ENCODE peak calls at places on chromosomes 5 and 9, in six cellular contexts. One of them, this sample, is unnamed.

GRCh38 chr5:150633424-150633823 is 7.0 kb upstream of the SYNPO start:
- DNase-seq in hepatocyte: no peak
- DNase-seq in WTC11: no peak
- DNase-seq in HEK293T: no peak
- DNase-seq in H7: no peak
- DNase-seq in thyroid gland: no peak
- DNase-seq in this sample: no peak

GRCh38 chr5:142472306-142472951 is 147.6 kb upstream of the SPRY4 start:
- DNase-seq in hepatocyte: peak
- DNase-seq in WTC11: no peak
- DNase-seq in thyroid gland: no peak
- DNase-seq in H7: no peak
- DNase-seq in HEK293T: no peak
- DNase-seq in this sample: peak

GRCh38 chr9:136856541-136857141 is 4.5 kb downstream of the MAMDC4 start:
- DNase-seq in thyroid gland: no peak
- DNase-seq in HEK293T: no peak
- DNase-seq in WTC11: peak
- DNase-seq in H7: peak
- DNase-seq in hepatocyte: peak
- DNase-seq in this sample: peak

GRCh38 chr9:124527781-124528180 is 20.6 kb upstream of the NR5A1 start:
- DNase-seq in thyroid gland: no peak
- DNase-seq in hepatocyte: no peak
- DNase-seq in H7: no peak
- DNase-seq in WTC11: no peak
- DNase-seq in HEK293T: no peak
- DNase-seq in this sample: no peak

GRCh38 chr5:40547557-40547956 is 132.2 kb upstream of the PTGER4 start:
- DNase-seq in H7: no peak
- DNase-seq in thyroid gland: no peak
- DNase-seq in WTC11: no peak
- DNase-seq in HEK293T: no peak
- DNase-seq in hepatocyte: no peak
- DNase-seq in this sample: no peak

GRCh38 chr9:4139201-4139600 is 160.7 kb downstream of the GLIS3 start:
- DNase-seq in WTC11: no peak
- DNase-seq in H7: no peak
- DNase-seq in hepatocyte: no peak
- DNase-seq in thyroid gland: no peak
- DNase-seq in HEK293T: no peak
- DNase-seq in this sample: no peak

GRCh38 chr9:6068983-6069382 is 53.6 kb upstream of the RANBP6 start:
- DNase-seq in WTC11: no peak
- DNase-seq in hepatocyte: no peak
- DNase-seq in HEK293T: no peak
- DNase-seq in H7: no peak
- DNase-seq in thyroid gland: no peak
- DNase-seq in this sample: no peak

GRCh38 chr5:160638141-160638742 is 213.8 kb downstream of the ATP10B start:
- DNase-seq in HEK293T: no peak
- DNase-seq in H7: no peak
- DNase-seq in WTC11: no peak
- DNase-seq in hepatocyte: peak
- DNase-seq in thyroid gland: no peak
- DNase-seq in this sample: peak

GRCh38 chr5:142906863-142907671 is 136.9 kb downstream of the ARHGAP26 start:
- DNase-seq in WTC11: no peak
- DNase-seq in H7: no peak
- DNase-seq in thyroid gland: no peak
- DNase-seq in HEK293T: no peak
- DNase-seq in hepatocyte: no peak
- DNase-seq in this sample: no peak

GRCh38 chr9:132743886-132744544 is 73.8 kb downstream of the GTF3C4 start:
- DNase-seq in H7: no peak
- DNase-seq in WTC11: no peak
- DNase-seq in hepatocyte: no peak
- DNase-seq in HEK293T: no peak
- DNase-seq in thyroid gland: no peak
- DNase-seq in this sample: no peak

GRCh38 chr5:393846-394275 is 49.1 kb upstream of the EXOC3 start:
- DNase-seq in thyroid gland: no peak
- DNase-seq in H7: peak
- DNase-seq in HEK293T: no peak
- DNase-seq in WTC11: no peak
- DNase-seq in hepatocyte: peak
- DNase-seq in this sample: peak

GRCh38 chr9:8374471-8374870 is 574.9 kb upstream of the DMAC1 start:
- DNase-seq in WTC11: no peak
- DNase-seq in HEK293T: no peak
- DNase-seq in H7: no peak
- DNase-seq in thyroid gland: no peak
- DNase-seq in hepatocyte: peak
- DNase-seq in this sample: no peak

GRCh38 chr5:91311697-91312501 is 71.2 kb downstream of the ARRDC3 start:
- DNase-seq in hepatocyte: peak
- DNase-seq in HEK293T: peak
- DNase-seq in WTC11: no peak
- DNase-seq in H7: no peak
- DNase-seq in thyroid gland: peak
- DNase-seq in this sample: peak

GRCh38 chr5:79236364-79236969 is 536 bp downstream of the JMY start:
- DNase-seq in H7: peak
- DNase-seq in WTC11: peak
- DNase-seq in HEK293T: peak
- DNase-seq in thyroid gland: no peak
- DNase-seq in hepatocyte: peak
- DNase-seq in this sample: no peak

GRCh38 chr9:70534058-70534457 is 119.6 kb upstream of the KLF9 start:
- DNase-seq in hepatocyte: no peak
- DNase-seq in H7: no peak
- DNase-seq in WTC11: no peak
- DNase-seq in thyroid gland: no peak
- DNase-seq in HEK293T: no peak
- DNase-seq in this sample: no peak

GRCh38 chr5:19891658-19892057 is 96.3 kb downstream of the CDH18 start:
- DNase-seq in WTC11: no peak
- DNase-seq in hepatocyte: no peak
- DNase-seq in H7: no peak
- DNase-seq in thyroid gland: no peak
- DNase-seq in HEK293T: no peak
- DNase-seq in this sample: no peak

GRCh38 chr5:26647781-26648180 is 390.6 kb downstream of the CDH9 start:
- DNase-seq in HEK293T: no peak
- DNase-seq in WTC11: no peak
- DNase-seq in H7: no peak
- DNase-seq in hepatocyte: no peak
- DNase-seq in thyroid gland: no peak
- DNase-seq in this sample: no peak

GRCh38 chr9:107566596-107566995 is 77.0 kb upstream of the KLF4 start:
- DNase-seq in H7: no peak
- DNase-seq in hepatocyte: no peak
- DNase-seq in WTC11: no peak
- DNase-seq in HEK293T: no peak
- DNase-seq in thyroid gland: no peak
- DNase-seq in this sample: no peak

GRCh38 chr9:70112981-70113380 is 69.3 kb downstream of the MAMDC2 start:
- DNase-seq in hepatocyte: no peak
- DNase-seq in H7: no peak
- DNase-seq in HEK293T: no peak
- DNase-seq in thyroid gland: no peak
- DNase-seq in WTC11: no peak
- DNase-seq in this sample: no peak

GRCh38 chr5:34447424-34447823 is 208.7 kb upstream of the RAI14 start:
- DNase-seq in HEK293T: no peak
- DNase-seq in hepatocyte: no peak
- DNase-seq in H7: no peak
- DNase-seq in thyroid gland: no peak
- DNase-seq in WTC11: no peak
- DNase-seq in this sample: no peak

GRCh38 chr9:104774831-104775573 is 11.1 kb downstream of the NIPSNAP3B start:
- DNase-seq in hepatocyte: no peak
- DNase-seq in HEK293T: no peak
- DNase-seq in WTC11: no peak
- DNase-seq in thyroid gland: no peak
- DNase-seq in H7: no peak
- DNase-seq in this sample: no peak

GRCh38 chr9:116576386-116576785 is 110.7 kb upstream of the TRIM32 start:
- DNase-seq in WTC11: no peak
- DNase-seq in H7: no peak
- DNase-seq in thyroid gland: no peak
- DNase-seq in hepatocyte: no peak
- DNase-seq in HEK293T: no peak
- DNase-seq in this sample: no peak

GRCh38 chr5:160850439-160850838 is 1.6 kb downstream of the ATP10B start:
- DNase-seq in WTC11: no peak
- DNase-seq in thyroid gland: no peak
- DNase-seq in HEK293T: no peak
- DNase-seq in hepatocyte: peak
- DNase-seq in H7: no peak
- DNase-seq in this sample: no peak

GRCh38 chr5:55593115-55593472 is 58.3 kb upstream of the PLPP1 start:
- DNase-seq in H7: no peak
- DNase-seq in thyroid gland: no peak
- DNase-seq in HEK293T: no peak
- DNase-seq in WTC11: no peak
- DNase-seq in hepatocyte: no peak
- DNase-seq in this sample: no peak

GRCh38 chr5:59764361-59764760 is 129.2 kb downstream of the PDE4D start:
- DNase-seq in H7: no peak
- DNase-seq in HEK293T: no peak
- DNase-seq in WTC11: no peak
- DNase-seq in hepatocyte: no peak
- DNase-seq in thyroid gland: no peak
- DNase-seq in this sample: no peak

GRCh38 chr5:169656125-169656990 is 19.3 kb downstream of the DOCK2 start:
- DNase-seq in H7: no peak
- DNase-seq in hepatocyte: no peak
- DNase-seq in HEK293T: no peak
- DNase-seq in WTC11: no peak
- DNase-seq in thyroid gland: no peak
- DNase-seq in this sample: peak

GRCh38 chr9:27572566-27572917 is 739 bp downstream of the C9orf72 start:
- DNase-seq in H7: peak
- DNase-seq in HEK293T: peak
- DNase-seq in hepatocyte: no peak
- DNase-seq in thyroid gland: peak
- DNase-seq in WTC11: no peak
- DNase-seq in this sample: peak

This sample was measured in islet precursor cell.